ENCODE peak calls at places on chromosome 11, in six cellular contexts. N is uterus; J is psoas muscle; E is SK-N-SH; P is mesenchymal stem cell; B is CD8-positive, alpha-beta memory T cell. O is an unnamed sample.

GRCh38 chr11:72234514-72234830 is 9.5 kb downstream of the PHOX2A start:
- DNase-seq in E (no peak), J (no peak), N (no peak), P (no peak), B (no peak), O (no peak)

GRCh38 chr11:60914620-60915249 is 777 bp downstream of the TMEM109 start:
- DNase-seq in E (peak), B (no peak), J (peak), N (no peak), P (peak), O (peak)

GRCh38 chr11:14967581-14968214 is 4.5 kb downstream of the CALCA start:
- DNase-seq in P (no peak), N (no peak), B (no peak), E (no peak), J (no peak), O (no peak)

GRCh38 chr11:6855971-6856542 is 6.8 kb upstream of the OR10A2 start:
- DNase-seq in P (no peak), B (no peak), N (peak), E (no peak), J (no peak), O (no peak)

GRCh38 chr11:57674251-57674650 is 6.3 kb downstream of the ZDHHC5 start:
- DNase-seq in E (no peak), N (no peak), B (no peak), J (no peak), P (no peak), O (no peak)

GRCh38 chr11:128689946-128690745 is 3.7 kb upstream of the FLI1 start:
- DNase-seq in J (no peak), B (no peak), P (peak), E (peak), N (no peak), O (no peak)

GRCh38 chr11:94595061-94595460 is 27.9 kb downstream of the PIWIL4 start:
- DNase-seq in E (no peak), J (no peak), P (no peak), B (no peak), N (no peak), O (no peak)

GRCh38 chr11:65641233-65642013 is 3.5 kb downstream of the SIPA1 start:
- DNase-seq in J (no peak), N (no peak), P (no peak), E (no peak), B (no peak), O (no peak)

GRCh38 chr11:97610000-97610399 is 1220.2 kb downstream of the JRKL start:
- DNase-seq in E (no peak), P (peak), N (no peak), J (no peak), B (no peak), O (no peak)

GRCh38 chr11:70420008-70420464 is 21.7 kb downstream of the CTTN start:
- DNase-seq in N (no peak), E (no peak), B (no peak), P (peak), J (no peak), O (no peak)

GRCh38 chr11:118918128-118918685 is 7.5 kb downstream of the BCL9L start:
- DNase-seq in B (peak), J (peak), E (peak), P (peak), N (peak), O (no peak)

DNA sequence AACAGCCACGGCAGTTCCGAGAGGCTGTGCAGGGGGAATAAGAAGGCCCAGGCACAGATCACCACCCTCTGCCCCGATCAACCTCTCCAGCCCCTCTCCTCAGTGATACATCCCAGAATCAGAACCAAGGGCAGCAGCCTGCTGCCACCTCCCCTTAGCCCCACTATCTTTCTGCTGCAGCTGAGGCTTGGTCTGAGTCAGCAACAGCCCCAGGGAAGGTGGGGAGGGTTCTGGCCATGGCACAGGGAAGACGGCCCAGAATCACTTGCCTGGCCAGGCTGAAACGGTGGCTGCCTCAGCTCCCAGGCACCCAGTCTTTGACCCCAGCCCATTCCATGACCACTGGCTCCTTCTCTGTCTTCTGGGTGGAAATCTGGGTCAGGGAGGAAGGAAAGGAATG is 2.3 kb downstream of the CHID1 start:
- DNase-seq in P (no peak), N (no peak), J (no peak), B (no peak), E (no peak), O (no peak)
- H3K27ac ChIP-seq in P (no peak), N (no peak), J (no peak), B (no peak), E (no peak), O (no peak)

DNA sequence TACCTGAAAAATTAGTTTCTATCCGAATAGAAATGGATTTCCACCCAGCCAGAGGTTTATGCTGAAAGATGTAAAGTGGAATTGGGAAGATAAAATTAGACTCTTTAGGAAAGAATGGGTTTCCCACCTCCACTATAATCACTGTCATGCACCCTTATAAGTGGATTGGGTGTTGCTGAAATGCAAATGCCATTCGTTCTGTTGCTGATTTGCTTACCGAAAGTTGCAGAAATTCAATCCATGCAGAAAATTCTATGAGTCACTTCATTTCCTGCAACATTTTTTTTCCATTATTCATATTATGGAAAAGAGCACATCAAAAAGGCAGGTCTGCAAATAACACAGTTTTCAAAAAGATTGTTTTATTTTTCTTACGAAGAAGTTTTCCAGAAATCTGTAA is 65.6 kb downstream of the LDLRAD3 start:
- DNase-seq in E (no peak), N (no peak), J (no peak), P (peak), B (no peak), O (no peak)
- H3K4me3 ChIP-seq in E (peak), N (no peak), J (no peak), P (peak), B (no peak), O (no peak)

GRCh38 chr11:111465400-111465799 is 46.8 kb downstream of the BTG4 start:
- DNase-seq in N (no peak), B (no peak), E (no peak), P (no peak), J (no peak), O (no peak)

GRCh38 chr11:111462329-111462728 is 49.9 kb downstream of the BTG4 start:
- DNase-seq in J (no peak), N (no peak), B (no peak), P (no peak), E (peak), O (no peak)

GRCh38 chr11:111461460-111462240 is 50.5 kb downstream of the BTG4 start:
- DNase-seq in P (no peak), N (no peak), E (peak), J (no peak), B (no peak), O (no peak)

GRCh38 chr11:111460752-111461305 is 51.4 kb downstream of the BTG4 start:
- DNase-seq in J (no peak), B (no peak), P (no peak), E (peak), N (no peak), O (no peak)

GRCh38 chr11:111463276-111463675 is 48.9 kb downstream of the BTG4 start:
- DNase-seq in J (no peak), P (no peak), B (no peak), N (no peak), E (no peak), O (no peak)
- H3K27ac ChIP-seq in J (no peak), P (no peak), B (no peak), N (no peak), E (no peak), O (no peak)

GRCh38 chr11:67367836-67368227 is 5.6 kb downstream of the CLCF1 start:
- DNase-seq in N (no peak), J (no peak), E (no peak), P (no peak), B (no peak), O (no peak)

GRCh38 chr11:67367014-67367835 is 6.2 kb downstream of the CLCF1 start:
- DNase-seq in P (no peak), J (no peak), E (no peak), B (no peak), N (peak), O (no peak)

GRCh38 chr11:67365756-67366384 is 7.5 kb downstream of the CLCF1 start:
- DNase-seq in E (no peak), J (no peak), N (peak), P (no peak), B (no peak), O (peak)

GRCh38 chr11:67364783-67365525 is 8.4 kb downstream of the CLCF1 start:
- DNase-seq in J (no peak), B (no peak), P (no peak), E (no peak), N (no peak), O (no peak)

GRCh38 chr11:67366546-67366945 is 6.9 kb downstream of the CLCF1 start:
- DNase-seq in E (no peak), N (peak), P (no peak), J (no peak), B (no peak), O (no peak)
- H3K4me3 ChIP-seq in E (no peak), N (no peak), P (peak), J (no peak), B (no peak), O (no peak)

DNA sequence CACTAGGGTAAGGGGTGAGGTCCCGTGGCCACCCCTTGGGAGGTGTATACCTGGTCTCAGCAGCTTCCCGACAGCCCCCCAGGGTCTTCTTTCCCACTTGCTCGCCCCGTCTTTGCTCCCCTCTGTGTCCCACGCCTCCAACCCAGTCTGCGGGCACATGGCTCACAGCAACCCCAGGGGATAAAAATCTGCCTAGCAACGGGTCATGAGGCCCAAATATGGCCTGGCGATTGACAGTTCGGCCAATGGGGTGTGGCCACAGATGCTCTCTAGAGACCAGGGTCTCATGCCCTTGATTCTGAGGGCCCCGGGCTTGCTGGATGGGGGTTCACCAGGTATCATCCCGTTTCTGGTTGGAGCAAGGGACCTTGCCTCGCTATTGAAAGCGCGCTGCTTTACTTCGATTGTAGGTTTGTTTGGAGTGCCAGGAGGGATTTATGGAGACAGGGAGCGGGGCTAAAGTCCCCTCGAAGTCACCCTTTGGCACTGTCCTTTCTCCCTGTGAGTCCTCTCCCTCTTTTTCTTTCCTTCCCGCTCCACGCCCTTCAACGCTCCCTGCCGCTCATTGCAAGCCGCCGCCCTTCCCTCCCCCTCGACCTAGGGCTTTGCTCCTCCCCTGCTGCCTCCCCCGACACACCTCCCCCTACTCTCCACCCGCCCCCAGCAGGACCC is 41.4 kb downstream of the AHNAK start:
- DNase-seq in E (no peak), J (peak), B (no peak), P (no peak), N (peak), O (no peak)
- H3K27ac ChIP-seq in E (no peak), J (no peak), B (no peak), P (no peak), N (peak), O (no peak)

O was measured in dorsolateral prefrontal cortex.